ENCODE peak calls at places on chromosomes 11 and 22, in nine cellular contexts. One of them, this sample, is unnamed.
A peak's percentile ranks its signal among the peaks of the same experiment; 100 is the strongest.

GRCh38 chr11:288328-289144 is at the start of gene PGGHG:
- DNase-seq in HFFc6: no peak
- DNase-seq in pancreas: peak; percentile 92
- DNase-seq in HCT116: no peak
- DNase-seq in fibroblast of the aortic adventitia: no peak
- DNase-seq in osteocyte: no peak
- DNase-seq in fibroblast of pulmonary artery: peak; percentile 33
- DNase-seq in neural crest cell: peak; percentile 40
- DNase-seq in adrenal gland: peak; percentile 50
- DNase-seq in this sample: peak; percentile 61

GRCh38 chr22:23243006-23243573 is 62.8 kb downstream of the BCR start:
- DNase-seq in neural crest cell: peak; percentile 51
- DNase-seq in HCT116: no peak
- DNase-seq in HFFc6: no peak
- DNase-seq in pancreas: no peak
- DNase-seq in adrenal gland: no peak
- DNase-seq in fibroblast of the aortic adventitia: no peak
- DNase-seq in fibroblast of pulmonary artery: no peak
- DNase-seq in osteocyte: no peak
- DNase-seq in this sample: no peak

GRCh38 chr11:66068923-66069714 is 953 bp upstream of the PACS1 start:
- DNase-seq in fibroblast of pulmonary artery: peak; percentile 56
- DNase-seq in HCT116: no peak
- DNase-seq in HFFc6: peak; percentile 59
- DNase-seq in pancreas: no peak
- DNase-seq in neural crest cell: no peak
- DNase-seq in osteocyte: peak; percentile 86
- DNase-seq in adrenal gland: peak; percentile 78
- DNase-seq in fibroblast of the aortic adventitia: peak; percentile 70
- DNase-seq in this sample: peak; percentile 78

GRCh38 chr11:102603091-102603490 is 22.0 kb downstream of the MMP20 start:
- DNase-seq in HCT116: peak; percentile 92
- DNase-seq in osteocyte: no peak
- DNase-seq in HFFc6: peak; percentile 18
- DNase-seq in neural crest cell: peak; percentile 22
- DNase-seq in pancreas: no peak
- DNase-seq in fibroblast of pulmonary artery: peak; percentile 75
- DNase-seq in fibroblast of the aortic adventitia: peak; percentile 47
- DNase-seq in adrenal gland: no peak
- DNase-seq in this sample: no peak

GRCh38 chr11:9787260-9787659 is 123.4 kb downstream of the SWAP70 start:
- DNase-seq in adrenal gland: no peak
- DNase-seq in pancreas: no peak
- DNase-seq in osteocyte: no peak
- DNase-seq in neural crest cell: no peak
- DNase-seq in HCT116: no peak
- DNase-seq in HFFc6: peak; percentile 29
- DNase-seq in fibroblast of the aortic adventitia: no peak
- DNase-seq in fibroblast of pulmonary artery: no peak
- DNase-seq in this sample: no peak

GRCh38 chr11:9267680-9268079 is 2.5 kb upstream of the DENND5A start:
- DNase-seq in adrenal gland: no peak
- DNase-seq in pancreas: no peak
- DNase-seq in HFFc6: no peak
- DNase-seq in osteocyte: no peak
- DNase-seq in fibroblast of pulmonary artery: no peak
- DNase-seq in neural crest cell: no peak
- DNase-seq in HCT116: no peak
- DNase-seq in fibroblast of the aortic adventitia: no peak
- DNase-seq in this sample: no peak

GRCh38 chr11:134393638-134394037 is 18.4 kb downstream of the B3GAT1 start:
- DNase-seq in fibroblast of pulmonary artery: no peak
- DNase-seq in fibroblast of the aortic adventitia: no peak
- DNase-seq in neural crest cell: peak; percentile 25
- DNase-seq in pancreas: no peak
- DNase-seq in adrenal gland: no peak
- DNase-seq in HCT116: peak; percentile 2
- DNase-seq in osteocyte: no peak
- DNase-seq in HFFc6: no peak
- DNase-seq in this sample: no peak

GRCh38 chr22:20530368-20531153 is 23.2 kb downstream of the MED15 start:
- DNase-seq in adrenal gland: peak; percentile 89
- DNase-seq in pancreas: no peak
- DNase-seq in fibroblast of the aortic adventitia: peak; percentile 51
- DNase-seq in HFFc6: peak; percentile 94
- DNase-seq in neural crest cell: no peak
- DNase-seq in osteocyte: no peak
- DNase-seq in fibroblast of pulmonary artery: no peak
- DNase-seq in HCT116: peak; percentile 56
- DNase-seq in this sample: no peak

GRCh38 chr22:41833369-41834004 is 582 bp downstream of the SREBF2 start:
- DNase-seq in fibroblast of pulmonary artery: peak; percentile 27
- DNase-seq in osteocyte: no peak
- DNase-seq in adrenal gland: peak; percentile 59
- DNase-seq in pancreas: peak; percentile 75
- DNase-seq in fibroblast of the aortic adventitia: peak; percentile 22
- DNase-seq in HCT116: no peak
- DNase-seq in neural crest cell: peak; percentile 14
- DNase-seq in HFFc6: no peak
- DNase-seq in this sample: no peak

GRCh38 chr11:64999478-64999877 is 2.7 kb upstream of the BATF2 start:
- DNase-seq in pancreas: no peak
- DNase-seq in osteocyte: no peak
- DNase-seq in neural crest cell: no peak
- DNase-seq in fibroblast of the aortic adventitia: no peak
- DNase-seq in HFFc6: no peak
- DNase-seq in fibroblast of pulmonary artery: no peak
- DNase-seq in HCT116: no peak
- DNase-seq in adrenal gland: no peak
- DNase-seq in this sample: no peak

GRCh38 chr11:103929168-103929903 is 107.1 kb upstream of the DDI1 start:
- DNase-seq in fibroblast of the aortic adventitia: no peak
- DNase-seq in adrenal gland: no peak
- DNase-seq in fibroblast of pulmonary artery: no peak
- DNase-seq in HFFc6: no peak
- DNase-seq in pancreas: no peak
- DNase-seq in HCT116: no peak
- DNase-seq in neural crest cell: no peak
- DNase-seq in osteocyte: no peak
- DNase-seq in this sample: no peak

GRCh38 chr22:35630387-35630793 is 13.3 kb upstream of the MB start:
- DNase-seq in osteocyte: no peak
- DNase-seq in pancreas: peak; percentile 41
- DNase-seq in adrenal gland: no peak
- DNase-seq in neural crest cell: no peak
- DNase-seq in fibroblast of the aortic adventitia: peak; percentile 45
- DNase-seq in HCT116: peak; percentile 38
- DNase-seq in HFFc6: peak; percentile 61
- DNase-seq in fibroblast of pulmonary artery: peak; percentile 60
- DNase-seq in this sample: no peak

GRCh38 chr11:1162498-1163311 is 5.0 kb downstream of the MUC5AC start:
- DNase-seq in fibroblast of pulmonary artery: no peak
- DNase-seq in osteocyte: no peak
- DNase-seq in pancreas: peak; percentile 51
- DNase-seq in fibroblast of the aortic adventitia: no peak
- DNase-seq in adrenal gland: no peak
- DNase-seq in neural crest cell: no peak
- DNase-seq in HFFc6: no peak
- DNase-seq in HCT116: no peak
- DNase-seq in this sample: peak; percentile 34

GRCh38 chr11:25734592-25735211 is 597.2 kb upstream of the ANO3 start:
- DNase-seq in osteocyte: no peak
- DNase-seq in HCT116: no peak
- DNase-seq in HFFc6: no peak
- DNase-seq in fibroblast of pulmonary artery: peak; percentile 61
- DNase-seq in adrenal gland: no peak
- DNase-seq in neural crest cell: no peak
- DNase-seq in pancreas: no peak
- DNase-seq in fibroblast of the aortic adventitia: peak; percentile 47
- DNase-seq in this sample: no peak

GRCh38 chr11:2573240-2574042 is 126.4 kb downstream of the KCNQ1OT1 start:
- DNase-seq in pancreas: peak; percentile 46
- DNase-seq in osteocyte: no peak
- DNase-seq in HCT116: no peak
- DNase-seq in adrenal gland: peak; percentile 7
- DNase-seq in neural crest cell: no peak
- DNase-seq in HFFc6: no peak
- DNase-seq in fibroblast of pulmonary artery: no peak
- DNase-seq in fibroblast of the aortic adventitia: no peak
- DNase-seq in this sample: peak; percentile 37

DNA sequence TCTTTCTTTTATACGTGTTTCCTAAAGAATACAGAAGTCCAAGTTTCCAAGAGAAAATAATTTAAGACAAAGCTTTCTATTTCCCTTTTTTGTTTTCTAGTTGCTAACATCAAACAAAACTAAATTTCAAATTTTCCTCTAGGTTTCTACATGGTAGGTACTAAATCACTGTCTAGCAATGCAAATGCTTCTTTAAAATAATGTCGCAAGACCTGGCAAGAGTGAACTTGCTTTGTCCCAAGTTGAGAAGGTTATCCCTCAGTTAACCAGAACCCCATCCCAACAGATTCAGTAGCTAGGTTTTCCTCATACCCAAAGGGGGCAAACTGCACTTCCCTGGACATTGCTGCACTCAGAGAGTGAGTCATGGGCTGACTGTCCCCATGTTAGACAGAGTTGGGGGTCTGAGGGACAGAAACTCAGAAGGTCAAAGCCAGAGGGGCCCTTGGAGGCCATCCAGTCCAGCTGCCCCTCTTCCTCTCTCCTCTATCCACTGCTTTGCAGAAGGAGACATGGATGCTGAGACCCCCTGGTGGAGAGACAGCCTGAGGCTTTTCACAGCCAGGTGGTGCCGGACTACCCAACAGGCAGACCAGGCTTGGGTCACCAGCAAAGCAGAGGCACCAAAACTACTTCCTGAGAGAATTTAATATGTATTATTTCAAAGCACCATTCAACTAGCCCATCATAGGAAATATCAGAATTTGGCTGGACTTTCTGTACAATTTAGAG is 23.1 kb downstream of the OR2AT4 start:
- DNase-seq in fibroblast of the aortic adventitia: no peak
- DNase-seq in HFFc6: no peak
- DNase-seq in pancreas: no peak
- DNase-seq in fibroblast of pulmonary artery: no peak
- DNase-seq in neural crest cell: no peak
- DNase-seq in HCT116: no peak
- DNase-seq in adrenal gland: no peak
- DNase-seq in osteocyte: no peak
- DNase-seq in this sample: no peak
- TF ChIP-seq CTCF in fibroblast of the aortic adventitia: no peak
- TF ChIP-seq CTCF in HFFc6: peak; percentile 9
- TF ChIP-seq CTCF in pancreas: no peak
- TF ChIP-seq CTCF in fibroblast of pulmonary artery: no peak
- TF ChIP-seq CTCF in neural crest cell: no peak
- TF ChIP-seq CTCF in HCT116: peak; percentile 33
- TF ChIP-seq CTCF in adrenal gland: no peak
- TF ChIP-seq CTCF in osteocyte: no peak
- TF ChIP-seq CTCF in this sample: no peak

DNA sequence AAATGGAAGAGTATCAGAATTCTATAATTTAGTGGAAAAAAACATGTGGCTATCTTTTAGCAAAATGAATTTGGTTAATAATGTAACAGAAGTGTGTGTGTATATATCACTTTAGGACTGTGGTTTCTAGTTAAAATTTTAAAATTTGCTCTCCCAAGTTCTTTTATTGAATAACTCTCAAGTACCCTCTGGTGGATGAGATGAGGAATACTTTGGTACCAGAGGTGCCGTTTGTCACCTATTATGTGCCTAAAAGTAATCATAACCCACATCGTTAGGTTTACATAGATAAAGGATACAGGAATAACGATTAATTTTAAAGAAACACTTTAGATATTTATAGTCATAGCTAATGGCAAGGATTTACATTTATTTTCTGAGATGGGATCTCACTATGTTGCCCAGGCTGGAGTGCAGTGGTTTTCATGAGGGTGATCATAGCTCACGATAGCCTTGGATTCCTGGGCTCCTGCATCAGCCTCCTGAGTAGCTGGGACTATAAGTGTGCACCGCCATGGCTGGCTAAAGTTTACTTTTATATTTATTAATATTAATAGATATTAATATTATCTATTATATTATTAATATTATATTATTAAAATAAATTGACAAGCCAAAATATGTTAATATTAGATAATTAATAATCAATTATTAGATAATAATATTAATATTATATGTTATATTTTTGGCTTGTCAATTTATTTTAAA is 66.7 kb upstream of the CAPRIN1 start:
- DNase-seq in HCT116: no peak
- DNase-seq in adrenal gland: no peak
- DNase-seq in HFFc6: peak; percentile 9
- DNase-seq in pancreas: no peak
- DNase-seq in fibroblast of pulmonary artery: no peak
- DNase-seq in neural crest cell: no peak
- DNase-seq in osteocyte: no peak
- DNase-seq in fibroblast of the aortic adventitia: peak; percentile 14
- DNase-seq in this sample: no peak
- TF ChIP-seq CTCF in HCT116: peak; percentile 52
- TF ChIP-seq CTCF in adrenal gland: no peak
- TF ChIP-seq CTCF in HFFc6: peak; percentile 67
- TF ChIP-seq CTCF in pancreas: no peak
- TF ChIP-seq CTCF in fibroblast of pulmonary artery: peak; percentile 19
- TF ChIP-seq CTCF in neural crest cell: peak; percentile 27
- TF ChIP-seq CTCF in osteocyte: peak; percentile 29
- TF ChIP-seq CTCF in fibroblast of the aortic adventitia: peak; percentile 40
- TF ChIP-seq CTCF in this sample: no peak

GRCh38 chr11:59918987-59919589 is 19.1 kb upstream of the OOSP1 start:
- DNase-seq in neural crest cell: peak; percentile 14
- DNase-seq in fibroblast of pulmonary artery: peak; percentile 75
- DNase-seq in HFFc6: peak; percentile 67
- DNase-seq in osteocyte: no peak
- DNase-seq in adrenal gland: peak; percentile 27
- DNase-seq in HCT116: peak; percentile 56
- DNase-seq in pancreas: no peak
- DNase-seq in fibroblast of the aortic adventitia: peak; percentile 45
- DNase-seq in this sample: no peak
- TF ChIP-seq CTCF in neural crest cell: peak; percentile 70
- TF ChIP-seq CTCF in fibroblast of pulmonary artery: peak; percentile 59
- TF ChIP-seq CTCF in HFFc6: peak; percentile 80
- TF ChIP-seq CTCF in osteocyte: peak; percentile 52
- TF ChIP-seq CTCF in adrenal gland: no peak
- TF ChIP-seq CTCF in HCT116: peak; percentile 77
- TF ChIP-seq CTCF in pancreas: peak; percentile 12
- TF ChIP-seq CTCF in fibroblast of the aortic adventitia: peak; percentile 38
- TF ChIP-seq CTCF in this sample: peak; percentile 56

DNA sequence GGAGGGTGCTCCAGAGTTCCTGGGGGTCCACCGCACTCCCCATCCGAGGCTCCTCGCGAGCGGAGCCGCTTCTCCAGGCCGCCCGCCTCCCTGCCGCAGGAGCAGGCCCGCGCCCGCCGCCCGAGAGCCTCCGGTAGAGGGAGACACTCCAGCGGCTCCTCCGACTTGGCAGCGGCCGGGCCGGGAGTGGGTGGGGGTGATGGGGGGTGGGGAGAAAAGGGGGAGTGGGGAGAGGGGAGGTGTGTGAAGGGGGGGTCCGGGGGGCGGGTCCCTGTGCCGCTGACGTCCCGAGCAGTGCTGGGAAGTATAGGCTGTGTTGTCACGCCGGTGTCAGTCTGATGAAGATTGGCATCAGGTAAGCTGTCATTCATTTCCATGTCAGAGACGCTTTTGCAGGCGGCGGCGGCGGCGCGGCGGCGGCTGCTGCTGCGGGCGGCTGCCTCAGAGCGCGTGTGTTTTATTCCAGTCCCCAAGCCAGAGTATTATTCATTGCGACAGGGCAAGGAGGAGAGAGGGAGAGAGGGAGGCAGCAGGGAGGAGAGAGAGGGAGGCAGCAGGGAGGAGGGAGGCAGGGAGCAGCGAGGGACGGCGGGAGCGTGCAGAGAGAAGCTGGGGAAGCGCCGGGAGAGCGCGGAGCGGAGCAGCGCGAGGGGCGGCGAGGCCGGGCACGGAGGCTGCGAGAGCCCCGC is at the start of gene PKNOX2:
- DNase-seq in fibroblast of the aortic adventitia: peak; percentile 84
- DNase-seq in HCT116: peak; percentile 3
- DNase-seq in adrenal gland: peak; percentile 78
- DNase-seq in fibroblast of pulmonary artery: peak; percentile 78
- DNase-seq in neural crest cell: peak; percentile 88
- DNase-seq in HFFc6: peak; percentile 12
- DNase-seq in pancreas: peak; percentile 95
- DNase-seq in osteocyte: peak; percentile 97
- DNase-seq in this sample: no peak
- TF ChIP-seq CTCF in fibroblast of the aortic adventitia: peak; percentile 74
- TF ChIP-seq CTCF in HCT116: peak; percentile 26
- TF ChIP-seq CTCF in adrenal gland: peak; percentile 45
- TF ChIP-seq CTCF in fibroblast of pulmonary artery: peak; percentile 38
- TF ChIP-seq CTCF in neural crest cell: peak; percentile 72
- TF ChIP-seq CTCF in HFFc6: peak; percentile 60
- TF ChIP-seq CTCF in pancreas: peak; percentile 63
- TF ChIP-seq CTCF in osteocyte: peak; percentile 80
- TF ChIP-seq CTCF in this sample: peak; percentile 49

This sample was measured in CD14-positive monocyte.